ENCODE peak calls at places on chromosome 2, in four cellular contexts. R, Z, M and N are unnamed samples.

GRCh38 chr2:176140520-176141317 is 10.6 kb upstream of the HOXD4 start:
- DNase-seq in R (no peak), Z (peak; percentile 65), M (peak; percentile 81), N (peak; percentile 72)

GRCh38 chr2:44774826-44775492 is 166.5 kb upstream of the SIX3 start:
- DNase-seq in R (no peak), Z (no peak), M (no peak), N (no peak)

GRCh38 chr2:157874278-157874825 is 1.8 kb downstream of the ACVR1 start:
- DNase-seq in R (no peak), Z (no peak), M (no peak), N (no peak)

GRCh38 chr2:162710282-162710891 is 128.2 kb downstream of the KCNH7 start:
- DNase-seq in R (no peak), Z (no peak), M (no peak), N (no peak)

GRCh38 chr2:242052421-242052820 is 182.9 kb downstream of the RTP5 start:
- DNase-seq in R (no peak), Z (no peak), M (no peak), N (no peak)

GRCh38 chr2:85414761-85415498 is 3.6 kb upstream of the SH2D6 start:
- DNase-seq in R (no peak), Z (no peak), M (no peak), N (no peak)

GRCh38 chr2:43083710-43084698 is 142.4 kb downstream of the ZFP36L2 start:
- DNase-seq in R (no peak), Z (no peak), M (peak; percentile 65), N (peak; percentile 80)

GRCh38 chr2:228446732-228447131 is 265.2 kb upstream of the SPHKAP start:
- DNase-seq in R (no peak), Z (no peak), M (peak; percentile 6), N (no peak)

GRCh38 chr2:128323501-128323931 is 4.8 kb upstream of the HS6ST1 start:
- DNase-seq in R (no peak), Z (no peak), M (no peak), N (no peak)

GRCh38 chr2:191023235-191023679 is 9.3 kb upstream of the STAT1 start:
- DNase-seq in R (no peak), Z (no peak), M (no peak), N (no peak)

GRCh38 chr2:196565982-196566381 is 73.5 kb upstream of the CCDC150 start:
- DNase-seq in R (no peak), Z (no peak), M (no peak), N (no peak)

GRCh38 chr2:20465716-20466391 is 19.0 kb downstream of the RHOB start:
- DNase-seq in R (no peak), Z (no peak), M (no peak), N (no peak)

GRCh38 chr2:114008720-114009119 is 118.8 kb downstream of the ACTR3 start:
- DNase-seq in R (no peak), Z (no peak), M (no peak), N (no peak)

GRCh38 chr2:61419129-61419528 is 51.8 kb downstream of the USP34 start:
- DNase-seq in R (no peak), Z (peak; percentile 16), M (no peak), N (no peak)

GRCh38 chr2:148391324-148391723 is 253.2 kb upstream of the EPC2 start:
- DNase-seq in R (no peak), Z (no peak), M (no peak), N (no peak)

GRCh38 chr2:183224933-183225332 is 100.7 kb downstream of the NUP35 start:
- DNase-seq in R (no peak), Z (no peak), M (no peak), N (no peak)

GRCh38 chr2:212940816-212941215 is 210.6 kb downstream of the IKZF2 start:
- DNase-seq in R (no peak), Z (no peak), M (peak; percentile 0), N (no peak)

GRCh38 chr2:126797622-126798275 is 100.9 kb upstream of the TEX51 start:
- DNase-seq in R (no peak), Z (no peak), M (no peak), N (no peak)

GRCh38 chr2:200618590-200619021 is 32.8 kb downstream of the AOX1 start:
- DNase-seq in R (no peak), Z (no peak), M (peak; percentile 30), N (no peak)

GRCh38 chr2:168216351-168217005 is 30.9 kb downstream of the STK39 start:
- DNase-seq in R (no peak), Z (no peak), M (no peak), N (no peak)

GRCh38 chr2:55361465-55362189 is 58.0 kb downstream of the CCDC88A start:
- DNase-seq in R (no peak), Z (no peak), M (no peak), N (no peak)

GRCh38 chr2:176830362-176830761 is 382.2 kb upstream of the HNRNPA3 start:
- DNase-seq in R (no peak), Z (no peak), M (no peak), N (no peak)

GRCh38 chr2:78701546-78701945 is 324.0 kb upstream of the REG3G start:
- DNase-seq in R (no peak), Z (no peak), M (no peak), N (no peak)

GRCh38 chr2:105055613-105056012 is 17.7 kb downstream of the MRPS9 start:
- DNase-seq in R (no peak), Z (no peak), M (no peak), N (no peak)

GRCh38 chr2:7027961-7028655 is 110.9 kb downstream of the RNF144A start:
- DNase-seq in R (no peak), Z (no peak), M (no peak), N (no peak)

GRCh38 chr2:1049691-1050090 is 99.0 kb downstream of the SNTG2 start:
- DNase-seq in R (no peak), Z (no peak), M (no peak), N (no peak)

GRCh38 chr2:3566806-3567205 is 8.3 kb upstream of the RPS7 start:
- DNase-seq in R (no peak), Z (no peak), M (no peak), N (no peak)

GRCh38 chr2:46825231-46825957 is 90.2 kb downstream of the MCFD2 start:
- DNase-seq in R (no peak), Z (no peak), M (no peak), N (no peak)

GRCh38 chr2:190961918-190962487 is 52.0 kb downstream of the STAT1 start:
- DNase-seq in R (no peak), Z (no peak), M (no peak), N (no peak)

GRCh38 chr2:98795535-98795902 is 64.6 kb upstream of the MGAT4A start:
- DNase-seq in R (no peak), Z (no peak), M (no peak), N (no peak)

GRCh38 chr2:68103656-68104055 is 40.9 kb upstream of the C1D start:
- DNase-seq in R (no peak), Z (no peak), M (no peak), N (no peak)

GRCh38 chr2:204972606-204973336 is 427.5 kb downstream of the PARD3B start:
- DNase-seq in R (no peak), Z (no peak), M (peak; percentile 13), N (no peak)

GRCh38 chr2:186544255-186544675 is 45.6 kb upstream of the ITGAV start:
- DNase-seq in R (no peak), Z (no peak), M (no peak), N (no peak)

GRCh38 chr2:20646446-20646845 is 4.5 kb downstream of the HS1BP3 start:
- DNase-seq in R (no peak), Z (no peak), M (no peak), N (no peak)

GRCh38 chr2:21710496-21710895 is 586.7 kb downstream of the TDRD15 start:
- DNase-seq in R (no peak), Z (no peak), M (no peak), N (no peak)

GRCh38 chr2:545711-546650 is 131.2 kb downstream of the TMEM18 start:
- DNase-seq in R (no peak), Z (no peak), M (no peak), N (no peak)